ENCODE peak calls at places on chromosomes 5 and 9, in nine cellular contexts. One of them, this sample, is unnamed.

GRCh38 chr9:69572611-69573010 is 99.6 kb downstream of the APBA1 start:
- DNase-seq in pancreas: no peak
- DNase-seq in thyroid gland: no peak
- DNase-seq in effector memory CD4-positive, alpha-beta T cell: no peak
- DNase-seq in lower lobe of right lung: no peak
- DNase-seq in right atrium auricular region: no peak
- DNase-seq in naive thymus-derived CD4-positive, alpha-beta T cell: no peak
- DNase-seq in H9: no peak
- DNase-seq in A549: no peak
- DNase-seq in this sample: no peak

GRCh38 chr5:164027738-164028137 is 522.3 kb downstream of the MAT2B start:
- DNase-seq in pancreas: no peak
- DNase-seq in thyroid gland: no peak
- DNase-seq in effector memory CD4-positive, alpha-beta T cell: no peak
- DNase-seq in lower lobe of right lung: no peak
- DNase-seq in right atrium auricular region: no peak
- DNase-seq in naive thymus-derived CD4-positive, alpha-beta T cell: no peak
- DNase-seq in H9: no peak
- DNase-seq in A549: no peak
- DNase-seq in this sample: no peak

GRCh38 chr9:98887918-98888510 is 55.7 kb upstream of the COL15A1 start:
- DNase-seq in pancreas: no peak
- DNase-seq in thyroid gland: no peak
- DNase-seq in effector memory CD4-positive, alpha-beta T cell: no peak
- DNase-seq in lower lobe of right lung: no peak
- DNase-seq in right atrium auricular region: no peak
- DNase-seq in naive thymus-derived CD4-positive, alpha-beta T cell: no peak
- DNase-seq in H9: no peak
- DNase-seq in A549: no peak
- DNase-seq in this sample: no peak

GRCh38 chr5:67105270-67105669 is 91.3 kb downstream of the CD180 start:
- DNase-seq in pancreas: no peak
- DNase-seq in thyroid gland: no peak
- DNase-seq in effector memory CD4-positive, alpha-beta T cell: no peak
- DNase-seq in lower lobe of right lung: no peak
- DNase-seq in right atrium auricular region: no peak
- DNase-seq in naive thymus-derived CD4-positive, alpha-beta T cell: no peak
- DNase-seq in H9: no peak
- DNase-seq in A549: no peak
- DNase-seq in this sample: no peak

GRCh38 chr9:119283118-119283794 is 86.0 kb downstream of the BRINP1 start:
- DNase-seq in pancreas: no peak
- DNase-seq in thyroid gland: peak; percentile 75
- DNase-seq in effector memory CD4-positive, alpha-beta T cell: no peak
- DNase-seq in lower lobe of right lung: no peak
- DNase-seq in right atrium auricular region: peak; percentile 79
- DNase-seq in naive thymus-derived CD4-positive, alpha-beta T cell: no peak
- DNase-seq in H9: peak; percentile 87
- DNase-seq in A549: no peak
- DNase-seq in this sample: no peak

GRCh38 chr9:124488641-124489040 is 18.6 kb downstream of the NR5A1 start:
- DNase-seq in pancreas: no peak
- DNase-seq in thyroid gland: no peak
- DNase-seq in effector memory CD4-positive, alpha-beta T cell: no peak
- DNase-seq in lower lobe of right lung: no peak
- DNase-seq in right atrium auricular region: no peak
- DNase-seq in naive thymus-derived CD4-positive, alpha-beta T cell: no peak
- DNase-seq in H9: no peak
- DNase-seq in A549: no peak
- DNase-seq in this sample: no peak

GRCh38 chr5:59236996-59237395 is 654.1 kb downstream of the RAB3C start:
- DNase-seq in pancreas: no peak
- DNase-seq in thyroid gland: no peak
- DNase-seq in effector memory CD4-positive, alpha-beta T cell: no peak
- DNase-seq in lower lobe of right lung: no peak
- DNase-seq in right atrium auricular region: no peak
- DNase-seq in naive thymus-derived CD4-positive, alpha-beta T cell: no peak
- DNase-seq in H9: no peak
- DNase-seq in A549: no peak
- DNase-seq in this sample: no peak

GRCh38 chr5:41924526-41924871 is 582 bp upstream of the FBXO4 start:
- DNase-seq in pancreas: no peak
- DNase-seq in thyroid gland: no peak
- DNase-seq in effector memory CD4-positive, alpha-beta T cell: no peak
- DNase-seq in lower lobe of right lung: no peak
- DNase-seq in right atrium auricular region: no peak
- DNase-seq in naive thymus-derived CD4-positive, alpha-beta T cell: no peak
- DNase-seq in H9: no peak
- DNase-seq in A549: no peak
- DNase-seq in this sample: no peak

GRCh38 chr9:127225747-127226646 is 38.6 kb upstream of the GARNL3 start:
- DNase-seq in pancreas: no peak
- DNase-seq in thyroid gland: peak; percentile 40
- DNase-seq in effector memory CD4-positive, alpha-beta T cell: no peak
- DNase-seq in lower lobe of right lung: no peak
- DNase-seq in right atrium auricular region: no peak
- DNase-seq in naive thymus-derived CD4-positive, alpha-beta T cell: peak; percentile 16
- DNase-seq in H9: no peak
- DNase-seq in A549: no peak
- DNase-seq in this sample: no peak

GRCh38 chr5:139982975-139983240 is 60.2 kb downstream of the NRG2 start:
- DNase-seq in pancreas: no peak
- DNase-seq in thyroid gland: no peak
- DNase-seq in effector memory CD4-positive, alpha-beta T cell: no peak
- DNase-seq in lower lobe of right lung: no peak
- DNase-seq in right atrium auricular region: no peak
- DNase-seq in naive thymus-derived CD4-positive, alpha-beta T cell: no peak
- DNase-seq in H9: no peak
- DNase-seq in A549: no peak
- DNase-seq in this sample: no peak

GRCh38 chr9:109110326-109111014 is 9.3 kb downstream of the TMEM245 start:
- DNase-seq in pancreas: no peak
- DNase-seq in thyroid gland: no peak
- DNase-seq in effector memory CD4-positive, alpha-beta T cell: no peak
- DNase-seq in lower lobe of right lung: no peak
- DNase-seq in right atrium auricular region: no peak
- DNase-seq in naive thymus-derived CD4-positive, alpha-beta T cell: peak; percentile 63
- DNase-seq in H9: no peak
- DNase-seq in A549: no peak
- DNase-seq in this sample: no peak

DNA sequence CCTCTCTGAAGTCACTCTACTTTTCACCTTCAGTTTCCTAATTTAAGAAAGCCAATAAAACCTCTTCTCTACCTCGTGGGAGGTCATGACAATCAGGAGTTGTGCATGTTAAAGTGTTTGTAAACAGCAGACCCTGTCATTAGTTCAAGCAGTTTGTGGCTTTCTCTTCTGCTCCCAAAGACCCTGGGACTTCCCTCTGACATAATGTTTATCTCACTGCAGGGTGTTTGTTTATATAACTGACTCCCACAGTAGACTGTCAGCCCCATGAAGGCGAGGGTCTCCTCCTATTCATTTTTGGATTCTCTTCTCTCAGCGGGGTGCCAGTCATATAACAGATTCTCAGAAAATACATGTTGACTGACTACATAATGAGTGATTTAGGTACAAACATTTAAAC is 360.0 kb upstream of the ZNF462 start:
- DNase-seq in pancreas: no peak
- DNase-seq in thyroid gland: no peak
- DNase-seq in effector memory CD4-positive, alpha-beta T cell: no peak
- DNase-seq in lower lobe of right lung: no peak
- DNase-seq in right atrium auricular region: no peak
- DNase-seq in naive thymus-derived CD4-positive, alpha-beta T cell: no peak
- DNase-seq in H9: no peak
- DNase-seq in A549: no peak
- DNase-seq in this sample: no peak
- H3K27ac ChIP-seq in pancreas: no peak overlapping the region
- H3K27ac ChIP-seq in thyroid gland: no peak overlapping the region
- H3K27ac ChIP-seq in effector memory CD4-positive, alpha-beta T cell: no peak overlapping the region
- H3K27ac ChIP-seq in lower lobe of right lung: no peak overlapping the region
- H3K27ac ChIP-seq in right atrium auricular region: no peak overlapping the region
- H3K27ac ChIP-seq in naive thymus-derived CD4-positive, alpha-beta T cell: no peak overlapping the region
- H3K27ac ChIP-seq in H9: no peak overlapping the region
- H3K27ac ChIP-seq in A549: no peak overlapping the region
- H3K27ac ChIP-seq in this sample: no peak overlapping the region

GRCh38 chr5:22615964-22616363 is 237.2 kb downstream of the CDH12 start:
- DNase-seq in pancreas: no peak
- DNase-seq in thyroid gland: no peak
- DNase-seq in effector memory CD4-positive, alpha-beta T cell: no peak
- DNase-seq in lower lobe of right lung: no peak
- DNase-seq in right atrium auricular region: no peak
- DNase-seq in naive thymus-derived CD4-positive, alpha-beta T cell: no peak
- DNase-seq in H9: no peak
- DNase-seq in A549: no peak
- DNase-seq in this sample: no peak
- H3K27ac ChIP-seq in pancreas: no peak overlapping the region
- H3K27ac ChIP-seq in thyroid gland: no peak overlapping the region
- H3K27ac ChIP-seq in effector memory CD4-positive, alpha-beta T cell: no peak overlapping the region
- H3K27ac ChIP-seq in lower lobe of right lung: no peak overlapping the region
- H3K27ac ChIP-seq in right atrium auricular region: no peak overlapping the region
- H3K27ac ChIP-seq in naive thymus-derived CD4-positive, alpha-beta T cell: no peak overlapping the region
- H3K27ac ChIP-seq in H9: no peak overlapping the region
- H3K27ac ChIP-seq in A549: no peak overlapping the region
- H3K27ac ChIP-seq in this sample: no peak overlapping the region

GRCh38 chr5:137300411-137301240 is 198.5 kb downstream of the SPOCK1 start:
- DNase-seq in pancreas: no peak
- DNase-seq in thyroid gland: no peak
- DNase-seq in effector memory CD4-positive, alpha-beta T cell: no peak
- DNase-seq in lower lobe of right lung: no peak
- DNase-seq in right atrium auricular region: peak; percentile 58
- DNase-seq in naive thymus-derived CD4-positive, alpha-beta T cell: no peak
- DNase-seq in H9: no peak
- DNase-seq in A549: no peak
- DNase-seq in this sample: no peak
- H3K27ac ChIP-seq in pancreas: peak overlapping the region; percentile 67
- H3K27ac ChIP-seq in thyroid gland: no peak overlapping the region
- H3K27ac ChIP-seq in effector memory CD4-positive, alpha-beta T cell: no peak overlapping the region
- H3K27ac ChIP-seq in lower lobe of right lung: no peak overlapping the region
- H3K27ac ChIP-seq in right atrium auricular region: peak overlapping the region; percentile 26
- H3K27ac ChIP-seq in naive thymus-derived CD4-positive, alpha-beta T cell: no peak overlapping the region
- H3K27ac ChIP-seq in H9: no peak overlapping the region
- H3K27ac ChIP-seq in A549: no peak overlapping the region
- H3K27ac ChIP-seq in this sample: no peak overlapping the region

GRCh38 chr5:36679609-36680008 is 73.2 kb downstream of the SLC1A3 start:
- DNase-seq in pancreas: no peak
- DNase-seq in thyroid gland: no peak
- DNase-seq in effector memory CD4-positive, alpha-beta T cell: no peak
- DNase-seq in lower lobe of right lung: no peak
- DNase-seq in right atrium auricular region: no peak
- DNase-seq in naive thymus-derived CD4-positive, alpha-beta T cell: no peak
- DNase-seq in H9: no peak
- DNase-seq in A549: no peak
- DNase-seq in this sample: no peak
- H3K27ac ChIP-seq in pancreas: no peak overlapping the region
- H3K27ac ChIP-seq in thyroid gland: no peak overlapping the region
- H3K27ac ChIP-seq in effector memory CD4-positive, alpha-beta T cell: no peak overlapping the region
- H3K27ac ChIP-seq in lower lobe of right lung: no peak overlapping the region
- H3K27ac ChIP-seq in right atrium auricular region: peak overlapping the region; percentile 28
- H3K27ac ChIP-seq in naive thymus-derived CD4-positive, alpha-beta T cell: no peak overlapping the region
- H3K27ac ChIP-seq in H9: no peak overlapping the region
- H3K27ac ChIP-seq in A549: no peak overlapping the region
- H3K27ac ChIP-seq in this sample: no peak overlapping the region

GRCh38 chr9:122090981-122091380 is 2.1 kb downstream of the TTLL11 start:
- DNase-seq in pancreas: no peak
- DNase-seq in thyroid gland: no peak
- DNase-seq in effector memory CD4-positive, alpha-beta T cell: no peak
- DNase-seq in lower lobe of right lung: no peak
- DNase-seq in right atrium auricular region: no peak
- DNase-seq in naive thymus-derived CD4-positive, alpha-beta T cell: no peak
- DNase-seq in H9: no peak
- DNase-seq in A549: no peak
- DNase-seq in this sample: no peak
- H3K27ac ChIP-seq in pancreas: no peak overlapping the region
- H3K27ac ChIP-seq in thyroid gland: no peak overlapping the region
- H3K27ac ChIP-seq in effector memory CD4-positive, alpha-beta T cell: no peak overlapping the region
- H3K27ac ChIP-seq in lower lobe of right lung: no peak overlapping the region
- H3K27ac ChIP-seq in right atrium auricular region: no peak overlapping the region
- H3K27ac ChIP-seq in naive thymus-derived CD4-positive, alpha-beta T cell: no peak overlapping the region
- H3K27ac ChIP-seq in H9: no peak overlapping the region
- H3K27ac ChIP-seq in A549: no peak overlapping the region
- H3K27ac ChIP-seq in this sample: no peak overlapping the region

DNA sequence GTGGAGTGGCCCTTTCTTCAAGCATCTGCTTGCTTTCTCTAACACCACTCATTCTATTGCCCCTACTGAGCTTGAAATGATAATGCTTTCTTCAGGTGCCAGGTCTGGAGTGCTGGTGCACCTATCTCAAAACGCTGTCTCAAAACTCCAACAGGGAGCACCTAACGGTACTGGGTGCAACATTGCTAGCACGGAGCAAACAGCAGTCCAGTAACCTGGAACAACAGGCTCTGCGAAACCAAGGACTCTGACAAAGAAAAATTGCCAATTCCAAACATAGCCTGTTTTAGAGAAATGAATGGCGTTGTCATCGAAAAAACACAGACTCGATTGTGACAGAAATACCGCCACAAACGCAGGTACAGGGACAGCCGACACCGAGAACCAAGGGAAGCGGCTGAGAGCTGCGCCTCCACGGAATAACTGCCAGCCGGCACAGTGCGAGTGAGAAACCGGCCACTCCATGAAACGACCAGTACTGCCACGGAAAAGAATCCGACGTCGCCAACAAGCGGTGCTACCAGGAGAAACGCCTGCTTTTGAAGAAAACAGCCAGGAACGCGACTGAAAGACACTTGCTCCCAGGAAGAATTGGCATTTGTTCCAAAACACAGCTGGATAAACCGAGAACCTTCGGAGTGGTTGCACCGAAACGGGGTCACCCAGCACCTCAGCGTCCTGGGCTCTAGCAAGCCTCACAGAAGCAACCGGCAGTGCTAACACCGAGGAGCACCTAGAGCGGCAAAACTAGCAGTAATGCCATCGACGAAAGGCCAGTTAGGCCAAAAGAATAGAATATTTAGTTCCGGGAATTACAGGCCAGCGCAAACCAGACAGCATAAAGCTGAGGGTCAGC is 3.0 kb downstream of the ANXA2R start:
- DNase-seq in pancreas: no peak
- DNase-seq in thyroid gland: no peak
- DNase-seq in effector memory CD4-positive, alpha-beta T cell: no peak
- DNase-seq in lower lobe of right lung: no peak
- DNase-seq in right atrium auricular region: no peak
- DNase-seq in naive thymus-derived CD4-positive, alpha-beta T cell: no peak
- DNase-seq in H9: peak; percentile 40
- DNase-seq in A549: no peak
- DNase-seq in this sample: no peak
- H3K27ac ChIP-seq in pancreas: peak overlapping the region; percentile 42
- H3K27ac ChIP-seq in thyroid gland: peak overlapping the region; percentile 43
- H3K27ac ChIP-seq in effector memory CD4-positive, alpha-beta T cell: peak overlapping the region; percentile 97
- H3K27ac ChIP-seq in lower lobe of right lung: peak overlapping the region; percentile 83
- H3K27ac ChIP-seq in right atrium auricular region: peak overlapping the region; percentile 70
- H3K27ac ChIP-seq in naive thymus-derived CD4-positive, alpha-beta T cell: peak overlapping the region; percentile 96
- H3K27ac ChIP-seq in H9: no peak overlapping the region
- H3K27ac ChIP-seq in A549: no peak overlapping the region
- H3K27ac ChIP-seq in this sample: no peak overlapping the region